ENCODE peak calls at places on chromosomes 5 and 9, in eight cellular contexts. H is HepG2, J is GM23338, K is H1, P is HCT116, X is K562, S is GM12878, L is endothelial cell of umbilical vein. M is an unnamed sample.

GRCh38 chr9:4065054-4065453 is 234.8 kb downstream of the GLIS3 start:
- DNase-seq in H (no peak), J (no peak), K (no peak), P (no peak), X (no peak), S (no peak), L (no peak), M (no peak)

GRCh38 chr5:175811594-175811993 is 59.8 kb upstream of the CPLX2 start:
- DNase-seq in H (no peak), J (no peak), K (no peak), P (no peak), X (no peak), S (no peak), L (no peak), M (no peak)

GRCh38 chr5:148831590-148832565 is 5.5 kb downstream of the ADRB2 start:
- DNase-seq in H (no peak), J (no peak), K (no peak), P (no peak), X (no peak), S (peak; percentile 59), L (no peak), M (no peak)

GRCh38 chr5:123429993-123430392 is 6.8 kb upstream of the CEP120 start:
- DNase-seq in H (peak; percentile 44), J (no peak), K (no peak), P (peak; percentile 23), X (no peak), S (no peak), L (no peak), M (no peak)

GRCh38 chr5:168328804-168329203 is 37.4 kb downstream of the WWC1 start:
- DNase-seq in H (peak; percentile 70), J (peak; percentile 81), K (peak; percentile 69), P (no peak), X (peak; percentile 20), S (peak; percentile 39), L (no peak), M (no peak)

GRCh38 chr5:3010953-3011763 is 259.7 kb upstream of the IRX2 start:
- DNase-seq in H (no peak), J (no peak), K (peak; percentile 10), P (no peak), X (no peak), S (no peak), L (no peak), M (no peak)

GRCh38 chr5:132747693-132748440 is 641 bp downstream of the CCNI2 start:
- DNase-seq in H (no peak), J (peak; percentile 63), K (peak; percentile 74), P (no peak), X (no peak), S (no peak), L (no peak), M (no peak)

GRCh38 chr5:163533229-163533628 is 27.8 kb downstream of the MAT2B start:
- DNase-seq in H (no peak), J (peak; percentile 18), K (no peak), P (no peak), X (no peak), S (no peak), L (no peak), M (no peak)

GRCh38 chr5:167814828-167815227 is 476.6 kb upstream of the WWC1 start:
- DNase-seq in H (no peak), J (peak; percentile 87), K (no peak), P (no peak), X (no peak), S (no peak), L (no peak), M (no peak)

GRCh38 chr5:56527174-56527573 is 288.2 kb upstream of the MAP3K1 start:
- DNase-seq in H (no peak), J (no peak), K (no peak), P (no peak), X (no peak), S (no peak), L (no peak), M (no peak)

GRCh38 chr5:142115937-142116614 is 7.5 kb downstream of the NDFIP1 start:
- DNase-seq in H (no peak), J (no peak), K (no peak), P (no peak), X (no peak), S (no peak), L (no peak), M (no peak)

DNA sequence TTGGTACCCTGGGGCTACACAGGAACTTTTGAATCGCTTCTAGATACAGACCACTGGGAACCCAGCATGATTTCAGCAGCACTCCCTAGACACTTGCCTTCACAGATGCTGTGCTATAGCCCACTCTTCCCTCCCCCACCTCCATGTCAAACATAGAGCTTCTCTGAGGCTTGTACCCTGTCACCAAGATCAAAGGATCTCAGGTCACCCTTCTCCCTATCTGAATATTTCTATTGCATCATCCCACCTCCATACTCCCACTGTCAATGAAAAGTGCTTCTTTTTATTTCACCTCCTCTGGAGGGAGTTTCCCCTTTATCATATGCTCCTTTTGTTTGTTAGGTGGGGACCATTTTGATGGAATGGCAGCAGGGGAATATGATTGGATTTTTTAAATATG is 29.2 kb upstream of the PHF24 start:
- DNase-seq in H (peak; percentile 12), J (no peak), K (peak; percentile 26), P (no peak), X (no peak), S (no peak), L (no peak), M (no peak)
- TF ChIP-seq EZH2 in H (no peak), J (no peak), K (no peak), P (no peak), X (no peak), S (no peak), L (no peak), M (no peak)

DNA sequence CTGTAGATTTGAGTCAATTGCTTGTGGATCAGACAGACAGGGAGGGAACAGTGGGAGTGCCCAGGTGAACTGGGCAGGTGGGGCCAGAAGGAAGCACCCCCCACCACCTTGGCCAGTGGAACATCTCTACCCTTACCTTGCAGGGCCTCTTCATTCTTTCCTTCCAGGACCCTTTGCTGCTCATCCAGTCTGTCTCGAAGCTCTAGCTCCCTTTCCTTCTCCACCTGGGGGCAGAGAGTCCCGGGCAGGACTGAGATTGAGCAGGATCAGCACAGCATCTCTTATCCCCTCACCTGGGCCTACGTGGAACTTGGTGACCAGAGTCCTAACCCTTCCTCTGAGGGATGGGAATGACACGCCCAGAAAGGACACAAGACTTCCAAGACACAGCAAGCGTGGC is 25.0 kb downstream of the CCDC69 start:
- DNase-seq in H (no peak), J (peak; percentile 15), K (no peak), P (no peak), X (no peak), S (no peak), L (no peak), M (no peak)
- H3K27ac ChIP-seq in H (no peak overlapping the region), J (no peak overlapping the region), K (no peak overlapping the region), P (no peak overlapping the region), X (no peak overlapping the region), S (no peak overlapping the region), L (no peak overlapping the region), M (no peak overlapping the region)

DNA sequence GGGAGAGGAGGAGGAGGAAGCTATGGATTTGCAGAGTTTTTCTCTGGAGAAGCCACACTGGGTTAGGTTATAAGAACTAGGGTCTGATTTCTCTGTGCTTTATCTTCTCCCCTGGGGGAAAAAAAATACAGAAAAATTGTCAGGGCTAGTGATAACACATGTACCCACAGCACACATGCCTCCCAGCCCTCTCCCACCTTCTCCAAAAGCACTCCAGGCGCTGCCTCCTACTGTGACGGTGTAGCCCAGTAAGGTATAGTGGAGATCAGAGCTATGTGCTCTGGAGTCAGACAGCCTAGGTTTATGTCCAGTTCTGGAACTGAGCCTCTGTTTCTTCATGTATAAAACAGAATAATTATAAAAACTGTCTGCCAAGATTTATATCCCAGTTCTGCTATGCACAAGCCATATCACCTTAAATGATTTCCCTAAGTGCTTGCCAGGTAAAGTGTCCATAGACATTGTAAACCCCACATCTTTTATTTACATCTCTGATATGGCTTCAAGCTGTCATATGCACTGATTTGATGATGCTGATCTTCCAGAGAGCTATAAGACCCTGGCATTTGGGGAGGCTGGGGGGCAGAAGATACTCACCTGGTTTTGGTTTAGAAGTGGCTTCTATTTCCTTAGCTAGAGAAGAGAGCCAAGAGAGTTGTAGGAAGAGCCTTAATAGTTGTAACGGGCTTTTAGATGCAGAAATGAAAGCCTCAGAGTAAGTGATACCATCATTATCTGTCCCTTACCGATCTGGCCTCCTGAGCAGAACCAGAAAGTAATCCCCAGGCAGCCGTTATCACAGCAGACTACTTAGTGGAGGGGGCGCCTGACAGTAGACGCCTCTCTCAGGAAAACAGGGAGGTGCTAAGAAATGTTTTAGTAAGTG is 7.6 kb downstream of the SLC1A3 start:
- DNase-seq in H (no peak), J (no peak), K (no peak), P (no peak), X (no peak), S (no peak), L (no peak), M (no peak)
- TF ChIP-seq POLR2AphosphoS5 in H (no peak), J (no peak), K (no peak), P (no peak), X (no peak), S (no peak), L (no peak), M (no peak)

DNA sequence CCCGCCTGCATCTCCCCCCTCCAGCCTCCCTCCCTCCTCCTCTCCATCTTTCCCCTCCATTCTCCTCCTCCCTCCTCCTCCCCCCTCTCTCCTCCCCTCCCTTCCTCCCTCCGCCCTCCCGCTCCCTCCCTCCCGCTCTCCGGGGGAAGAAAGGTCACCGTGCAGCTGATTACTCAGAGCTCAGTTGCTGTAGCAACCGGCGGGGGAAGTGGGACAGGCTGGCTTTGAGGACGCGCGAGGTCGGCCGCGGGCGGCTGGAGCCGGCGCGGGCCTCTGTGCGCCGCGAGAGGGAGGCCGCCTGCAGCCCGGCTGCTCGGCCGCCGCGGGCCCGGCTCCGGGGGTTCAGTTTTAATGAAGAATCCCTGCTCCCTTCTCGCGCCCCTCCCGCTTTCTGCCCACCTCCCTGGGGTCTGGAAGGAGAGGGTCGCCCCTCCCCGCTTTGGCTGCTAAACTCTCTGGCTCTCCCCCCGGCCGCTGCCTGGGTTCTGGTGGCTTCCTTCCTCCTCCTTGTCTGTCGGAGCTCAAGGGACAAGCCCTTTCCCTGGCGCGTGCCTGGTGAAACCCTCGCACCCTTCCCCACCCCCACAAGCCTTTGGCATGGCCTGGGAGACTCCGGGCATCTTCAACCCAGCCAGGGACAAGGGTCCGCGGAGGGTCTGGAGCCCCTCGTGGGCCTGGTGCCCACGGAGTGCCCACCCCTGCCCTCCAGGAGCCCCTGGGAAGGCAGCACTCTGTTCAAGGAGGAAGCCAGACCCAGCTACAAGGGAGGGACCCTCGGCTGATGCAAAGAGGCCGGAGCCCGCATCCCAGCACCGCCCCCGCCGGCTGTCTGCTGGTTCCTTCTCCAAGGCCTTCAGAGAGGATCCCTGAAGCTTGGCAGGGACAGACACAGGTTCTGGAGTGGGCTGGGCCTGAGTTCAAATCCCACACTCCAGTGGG is 160.3 kb downstream of the C9orf50 start:
- DNase-seq in H (peak; percentile 94), J (peak; percentile 93), K (peak; percentile 83), P (peak; percentile 90), X (peak; percentile 98), S (peak; percentile 59), L (peak; percentile 96), M (no peak)
- TF ChIP-seq EZH2 in H (no peak), J (peak; percentile 17), K (no peak), P (no peak), X (no peak), S (no peak), L (no peak), M (no peak)

GRCh38 chr5:10679336-10679988 is 81.6 kb downstream of the DAP start:
- DNase-seq in H (no peak), J (no peak), K (no peak), P (no peak), X (no peak), S (no peak), L (no peak), M (no peak)
- H3K27ac ChIP-seq in H (no peak overlapping the region), J (no peak overlapping the region), K (no peak overlapping the region), P (no peak overlapping the region), X (no peak overlapping the region), S (no peak overlapping the region), L (no peak overlapping the region), M (no peak overlapping the region)

M was measured in SK-N-MC.